ENCODE peak calls at places on chromosomes 3 and 15, in nine cellular contexts. One of them, this sample, is unnamed.
A peak's percentile ranks its signal among the peaks of the same experiment; 100 is the strongest.

GRCh38 chr3:115108614-115109013 is 38.5 kb downstream of the ZBTB20 start:
- DNase-seq in fibroblast of pulmonary artery: no peak
- DNase-seq in fibroblast of mammary gland: no peak
- DNase-seq in cardiac muscle cell: peak; percentile 2
- DNase-seq in IMR-90: no peak
- DNase-seq in HFF-Myc: no peak
- DNase-seq in HCT116: no peak
- DNase-seq in tibial nerve: no peak
- DNase-seq in cardiac fibroblast: no peak
- DNase-seq in this sample: no peak

GRCh38 chr15:75161788-75162414 is 39.8 kb upstream of the C15orf39 start:
- DNase-seq in fibroblast of pulmonary artery: peak; percentile 61
- DNase-seq in fibroblast of mammary gland: peak; percentile 24
- DNase-seq in cardiac muscle cell: peak; percentile 65
- DNase-seq in IMR-90: no peak
- DNase-seq in HFF-Myc: no peak
- DNase-seq in HCT116: no peak
- DNase-seq in tibial nerve: no peak
- DNase-seq in cardiac fibroblast: peak; percentile 62
- DNase-seq in this sample: no peak

GRCh38 chr3:182182531-182182968 is 470.8 kb downstream of the SOX2 start:
- DNase-seq in fibroblast of pulmonary artery: no peak
- DNase-seq in fibroblast of mammary gland: peak; percentile 4
- DNase-seq in cardiac muscle cell: no peak
- DNase-seq in IMR-90: no peak
- DNase-seq in HFF-Myc: no peak
- DNase-seq in HCT116: peak; percentile 22
- DNase-seq in tibial nerve: no peak
- DNase-seq in cardiac fibroblast: no peak
- DNase-seq in this sample: no peak

GRCh38 chr3:80263260-80263659 is 495.5 kb upstream of the ROBO1 start:
- DNase-seq in fibroblast of pulmonary artery: no peak
- DNase-seq in fibroblast of mammary gland: no peak
- DNase-seq in cardiac muscle cell: no peak
- DNase-seq in IMR-90: no peak
- DNase-seq in HFF-Myc: no peak
- DNase-seq in HCT116: no peak
- DNase-seq in tibial nerve: no peak
- DNase-seq in cardiac fibroblast: no peak
- DNase-seq in this sample: no peak

GRCh38 chr15:75842722-75843617 is at the start of gene UBE2Q2:
- DNase-seq in fibroblast of pulmonary artery: peak; percentile 73
- DNase-seq in fibroblast of mammary gland: peak; percentile 68
- DNase-seq in cardiac muscle cell: peak; percentile 83
- DNase-seq in IMR-90: peak; percentile 62
- DNase-seq in HFF-Myc: no peak
- DNase-seq in HCT116: no peak
- DNase-seq in tibial nerve: peak; percentile 36
- DNase-seq in cardiac fibroblast: peak; percentile 78
- DNase-seq in this sample: peak; percentile 68

GRCh38 chr3:133476971-133477375 is 77.1 kb downstream of the BFSP2 start:
- DNase-seq in fibroblast of pulmonary artery: no peak
- DNase-seq in fibroblast of mammary gland: no peak
- DNase-seq in cardiac muscle cell: no peak
- DNase-seq in IMR-90: no peak
- DNase-seq in HFF-Myc: no peak
- DNase-seq in HCT116: no peak
- DNase-seq in tibial nerve: no peak
- DNase-seq in cardiac fibroblast: no peak
- DNase-seq in this sample: no peak

GRCh38 chr3:180324791-180325190 is 277.2 kb upstream of the TTC14 start:
- DNase-seq in fibroblast of pulmonary artery: no peak
- DNase-seq in fibroblast of mammary gland: no peak
- DNase-seq in cardiac muscle cell: no peak
- DNase-seq in IMR-90: no peak
- DNase-seq in HFF-Myc: no peak
- DNase-seq in HCT116: no peak
- DNase-seq in tibial nerve: no peak
- DNase-seq in cardiac fibroblast: no peak
- DNase-seq in this sample: no peak

GRCh38 chr15:79431636-79432344 is at the start of gene MINAR1:
- DNase-seq in fibroblast of pulmonary artery: peak; percentile 41
- DNase-seq in fibroblast of mammary gland: peak; percentile 53
- DNase-seq in cardiac muscle cell: peak; percentile 57
- DNase-seq in IMR-90: peak; percentile 56
- DNase-seq in HFF-Myc: no peak
- DNase-seq in HCT116: no peak
- DNase-seq in tibial nerve: no peak
- DNase-seq in cardiac fibroblast: peak; percentile 42
- DNase-seq in this sample: peak; percentile 50

GRCh38 chr15:28937271-28937670 is 51.5 kb downstream of the APBA2 start:
- DNase-seq in fibroblast of pulmonary artery: no peak
- DNase-seq in fibroblast of mammary gland: no peak
- DNase-seq in cardiac muscle cell: no peak
- DNase-seq in IMR-90: no peak
- DNase-seq in HFF-Myc: no peak
- DNase-seq in HCT116: no peak
- DNase-seq in tibial nerve: no peak
- DNase-seq in cardiac fibroblast: no peak
- DNase-seq in this sample: no peak

GRCh38 chr3:185629554-185630181 is 43.6 kb downstream of the SENP2 start:
- DNase-seq in fibroblast of pulmonary artery: no peak
- DNase-seq in fibroblast of mammary gland: no peak
- DNase-seq in cardiac muscle cell: no peak
- DNase-seq in IMR-90: peak; percentile 27
- DNase-seq in HFF-Myc: no peak
- DNase-seq in HCT116: no peak
- DNase-seq in tibial nerve: no peak
- DNase-seq in cardiac fibroblast: no peak
- DNase-seq in this sample: no peak

DNA sequence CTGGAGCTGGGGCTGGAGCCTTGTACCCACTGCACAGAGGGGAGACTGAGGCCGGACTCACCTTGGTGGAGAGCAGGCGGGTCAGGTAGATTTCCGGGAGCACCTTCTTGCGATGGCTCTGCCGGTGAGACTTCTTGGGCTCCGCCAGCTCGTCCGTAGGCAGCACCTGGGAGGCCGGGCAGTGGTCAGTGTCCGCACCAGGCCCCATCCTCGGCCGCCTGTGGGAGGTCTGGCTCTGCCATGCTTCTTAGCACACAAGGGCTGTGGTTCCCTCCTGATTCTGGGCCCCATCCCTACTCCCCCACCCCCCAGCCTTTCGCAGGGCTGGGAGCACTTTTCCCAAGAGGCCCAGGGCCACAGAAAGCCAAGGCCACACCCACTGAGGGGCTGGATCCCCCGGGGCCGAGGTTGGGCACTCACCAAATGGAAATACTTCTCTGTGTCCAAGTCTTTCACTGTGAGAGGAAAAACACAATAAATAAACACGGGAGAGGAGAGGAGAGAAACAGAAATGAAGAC is 17.4 kb downstream of the H1-8 start:
- DNase-seq in fibroblast of pulmonary artery: peak; percentile 65
- DNase-seq in fibroblast of mammary gland: peak; percentile 44
- DNase-seq in cardiac muscle cell: peak; percentile 80
- DNase-seq in IMR-90: peak; percentile 56
- DNase-seq in HFF-Myc: no peak
- DNase-seq in HCT116: no peak
- DNase-seq in tibial nerve: no peak
- DNase-seq in cardiac fibroblast: peak; percentile 86
- DNase-seq in this sample: peak; percentile 82
- H3K4me3 ChIP-seq in fibroblast of pulmonary artery: no peak overlapping the region
- H3K4me3 ChIP-seq in fibroblast of mammary gland: peak overlapping the region; percentile 16
- H3K4me3 ChIP-seq in cardiac muscle cell: no peak overlapping the region
- H3K4me3 ChIP-seq in IMR-90: peak overlapping the region; percentile 24
- H3K4me3 ChIP-seq in HFF-Myc: peak overlapping the region; percentile 74
- H3K4me3 ChIP-seq in HCT116: no peak overlapping the region
- H3K4me3 ChIP-seq in tibial nerve: no peak overlapping the region
- H3K4me3 ChIP-seq in cardiac fibroblast: no peak overlapping the region
- H3K4me3 ChIP-seq in this sample: peak overlapping the region; percentile 29

GRCh38 chr3:189512039-189512438 is 119.2 kb upstream of the TP63 start:
- DNase-seq in fibroblast of pulmonary artery: no peak
- DNase-seq in fibroblast of mammary gland: no peak
- DNase-seq in cardiac muscle cell: no peak
- DNase-seq in IMR-90: no peak
- DNase-seq in HFF-Myc: no peak
- DNase-seq in HCT116: no peak
- DNase-seq in tibial nerve: no peak
- DNase-seq in cardiac fibroblast: no peak
- DNase-seq in this sample: no peak

GRCh38 chr3:189512824-189513223 is 118.4 kb upstream of the TP63 start:
- DNase-seq in fibroblast of pulmonary artery: no peak
- DNase-seq in fibroblast of mammary gland: no peak
- DNase-seq in cardiac muscle cell: no peak
- DNase-seq in IMR-90: no peak
- DNase-seq in HFF-Myc: no peak
- DNase-seq in HCT116: no peak
- DNase-seq in tibial nerve: no peak
- DNase-seq in cardiac fibroblast: no peak
- DNase-seq in this sample: no peak

GRCh38 chr3:189507856-189508255 is 123.3 kb upstream of the TP63 start:
- DNase-seq in fibroblast of pulmonary artery: no peak
- DNase-seq in fibroblast of mammary gland: no peak
- DNase-seq in cardiac muscle cell: no peak
- DNase-seq in IMR-90: no peak
- DNase-seq in HFF-Myc: no peak
- DNase-seq in HCT116: no peak
- DNase-seq in tibial nerve: no peak
- DNase-seq in cardiac fibroblast: no peak
- DNase-seq in this sample: no peak

GRCh38 chr3:189513281-189514151 is 117.7 kb upstream of the TP63 start:
- DNase-seq in fibroblast of pulmonary artery: no peak
- DNase-seq in fibroblast of mammary gland: no peak
- DNase-seq in cardiac muscle cell: no peak
- DNase-seq in IMR-90: no peak
- DNase-seq in HFF-Myc: no peak
- DNase-seq in HCT116: no peak
- DNase-seq in tibial nerve: no peak
- DNase-seq in cardiac fibroblast: no peak
- DNase-seq in this sample: no peak

DNA sequence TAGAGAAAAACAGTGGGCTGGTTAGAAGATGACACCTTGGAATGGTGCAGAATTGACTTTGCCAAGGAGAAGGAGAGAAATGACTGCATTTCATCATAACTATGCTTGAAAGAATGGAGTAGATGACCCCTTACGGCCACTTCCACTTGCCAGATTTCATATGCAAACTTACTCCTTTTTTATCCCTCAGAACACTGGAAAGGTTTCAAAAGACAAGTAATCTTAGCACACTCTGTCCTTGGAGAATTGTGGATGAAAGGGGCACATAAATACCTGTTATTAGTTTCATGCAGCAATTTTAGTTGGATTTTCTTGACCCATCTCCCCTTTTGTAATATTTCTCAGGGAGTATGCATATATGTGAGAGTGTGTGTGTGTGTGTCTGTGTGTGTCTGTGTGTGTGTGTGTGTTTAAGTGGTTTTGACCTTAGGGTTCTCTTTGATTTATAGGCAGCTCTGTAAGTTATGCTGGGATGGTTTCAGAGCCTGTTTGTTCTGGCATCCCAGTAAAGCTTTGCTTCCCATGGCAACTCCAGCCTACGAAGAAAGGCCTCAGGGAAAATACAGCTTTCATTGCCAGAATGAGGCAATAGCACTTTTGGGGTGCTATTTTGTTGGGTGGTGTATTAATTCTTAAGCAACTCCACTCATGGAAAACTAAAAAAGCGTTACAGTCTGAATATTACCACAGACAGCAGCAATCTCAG is 122.3 kb upstream of the TP63 start:
- DNase-seq in fibroblast of pulmonary artery: no peak
- DNase-seq in fibroblast of mammary gland: peak; percentile 29
- DNase-seq in cardiac muscle cell: no peak
- DNase-seq in IMR-90: no peak
- DNase-seq in HFF-Myc: no peak
- DNase-seq in HCT116: no peak
- DNase-seq in tibial nerve: no peak
- DNase-seq in cardiac fibroblast: peak; percentile 5
- DNase-seq in this sample: peak; percentile 28
- TF ChIP-seq CTCF in fibroblast of pulmonary artery: no peak
- TF ChIP-seq CTCF in fibroblast of mammary gland: no peak
- TF ChIP-seq CTCF in cardiac muscle cell: no peak
- TF ChIP-seq CTCF in IMR-90: no peak
- TF ChIP-seq CTCF in HFF-Myc: no peak
- TF ChIP-seq CTCF in HCT116: no peak
- TF ChIP-seq CTCF in tibial nerve: no peak
- TF ChIP-seq CTCF in cardiac fibroblast: no peak
- TF ChIP-seq CTCF in this sample: no peak

GRCh38 chr3:52289747-52290595 is 2.3 kb downstream of the GLYCTK start:
- DNase-seq in fibroblast of pulmonary artery: no peak
- DNase-seq in fibroblast of mammary gland: no peak
- DNase-seq in cardiac muscle cell: no peak
- DNase-seq in IMR-90: no peak
- DNase-seq in HFF-Myc: no peak
- DNase-seq in HCT116: no peak
- DNase-seq in tibial nerve: no peak
- DNase-seq in cardiac fibroblast: no peak
- DNase-seq in this sample: no peak

GRCh38 chr3:52290596-52291507 is 3.2 kb downstream of the GLYCTK start:
- DNase-seq in fibroblast of pulmonary artery: no peak
- DNase-seq in fibroblast of mammary gland: no peak
- DNase-seq in cardiac muscle cell: no peak
- DNase-seq in IMR-90: no peak
- DNase-seq in HFF-Myc: no peak
- DNase-seq in HCT116: no peak
- DNase-seq in tibial nerve: no peak
- DNase-seq in cardiac fibroblast: no peak
- DNase-seq in this sample: no peak

GRCh38 chr3:52289338-52289746 is 1.7 kb downstream of the GLYCTK start:
- DNase-seq in fibroblast of pulmonary artery: no peak
- DNase-seq in fibroblast of mammary gland: no peak
- DNase-seq in cardiac muscle cell: no peak
- DNase-seq in IMR-90: no peak
- DNase-seq in HFF-Myc: no peak
- DNase-seq in HCT116: no peak
- DNase-seq in tibial nerve: no peak
- DNase-seq in cardiac fibroblast: no peak
- DNase-seq in this sample: no peak

GRCh38 chr3:52288674-52289073 is 1.0 kb downstream of the GLYCTK start:
- DNase-seq in fibroblast of pulmonary artery: no peak
- DNase-seq in fibroblast of mammary gland: no peak
- DNase-seq in cardiac muscle cell: no peak
- DNase-seq in IMR-90: no peak
- DNase-seq in HFF-Myc: no peak
- DNase-seq in HCT116: no peak
- DNase-seq in tibial nerve: no peak
- DNase-seq in cardiac fibroblast: no peak
- DNase-seq in this sample: no peak

GRCh38 chr3:52286777-52287110 is 884 bp upstream of the GLYCTK start:
- DNase-seq in fibroblast of pulmonary artery: peak; percentile 62
- DNase-seq in fibroblast of mammary gland: peak; percentile 72
- DNase-seq in cardiac muscle cell: peak; percentile 84
- DNase-seq in IMR-90: no peak
- DNase-seq in HFF-Myc: no peak
- DNase-seq in HCT116: no peak
- DNase-seq in tibial nerve: no peak
- DNase-seq in cardiac fibroblast: peak; percentile 70
- DNase-seq in this sample: peak; percentile 38
- H3K4me3 ChIP-seq in fibroblast of pulmonary artery: peak overlapping the region; percentile 93
- H3K4me3 ChIP-seq in fibroblast of mammary gland: peak overlapping the region; percentile 93
- H3K4me3 ChIP-seq in cardiac muscle cell: peak overlapping the region; percentile 65
- H3K4me3 ChIP-seq in IMR-90: peak overlapping the region; percentile 96
- H3K4me3 ChIP-seq in HFF-Myc: peak overlapping the region; percentile 81
- H3K4me3 ChIP-seq in HCT116: peak overlapping the region; percentile 89
- H3K4me3 ChIP-seq in tibial nerve: peak overlapping the region; percentile 76
- H3K4me3 ChIP-seq in cardiac fibroblast: peak overlapping the region; percentile 91
- H3K4me3 ChIP-seq in this sample: peak overlapping the region; percentile 97

GRCh38 chr15:40038654-40039543 is at the start of gene SRP14:
- DNase-seq in fibroblast of pulmonary artery: peak; percentile 94
- DNase-seq in fibroblast of mammary gland: peak; percentile 90
- DNase-seq in cardiac muscle cell: peak; percentile 94
- DNase-seq in IMR-90: peak; percentile 91
- DNase-seq in HFF-Myc: peak; percentile 75
- DNase-seq in HCT116: peak; percentile 79
- DNase-seq in tibial nerve: peak; percentile 88
- DNase-seq in cardiac fibroblast: peak; percentile 94
- DNase-seq in this sample: peak; percentile 91
- TF ChIP-seq CTCF in fibroblast of pulmonary artery: no peak
- TF ChIP-seq CTCF in fibroblast of mammary gland: no peak
- TF ChIP-seq CTCF in cardiac muscle cell: no peak
- TF ChIP-seq CTCF in IMR-90: no peak
- TF ChIP-seq CTCF in HFF-Myc: no peak
- TF ChIP-seq CTCF in HCT116: no peak
- TF ChIP-seq CTCF in tibial nerve: no peak
- TF ChIP-seq CTCF in cardiac fibroblast: no peak
- TF ChIP-seq CTCF in this sample: no peak